ENCODE peak calls at places on chromosomes 2 and 18, in six cellular contexts. One of them, this sample, is unnamed.

GRCh38 chr2:2134037-2134436 is 197.0 kb downstream of the MYT1L start:
- DNase-seq in lower lobe of right lung: no peak
- DNase-seq in OCI-LY7: no peak
- DNase-seq in osteoblast: no peak
- DNase-seq in fibroblast of mammary gland: no peak
- DNase-seq in transverse colon: no peak
- DNase-seq in this sample: no peak

GRCh38 chr2:231189171-231189530 is 9.3 kb upstream of the ARMC9 start:
- DNase-seq in lower lobe of right lung: no peak
- DNase-seq in OCI-LY7: no peak
- DNase-seq in osteoblast: peak
- DNase-seq in fibroblast of mammary gland: no peak
- DNase-seq in transverse colon: no peak
- DNase-seq in this sample: no peak

GRCh38 chr2:20015482-20016083 is 3.1 kb upstream of the MATN3 start:
- DNase-seq in lower lobe of right lung: no peak
- DNase-seq in OCI-LY7: peak
- DNase-seq in osteoblast: peak
- DNase-seq in fibroblast of mammary gland: peak
- DNase-seq in transverse colon: no peak
- DNase-seq in this sample: no peak

GRCh38 chr2:58240595-58240937 is 559 bp downstream of the FANCL start:
- DNase-seq in lower lobe of right lung: no peak
- DNase-seq in OCI-LY7: no peak
- DNase-seq in osteoblast: no peak
- DNase-seq in fibroblast of mammary gland: peak
- DNase-seq in transverse colon: no peak
- DNase-seq in this sample: no peak

GRCh38 chr2:75476778-75477177 is 84.0 kb downstream of the EVA1A start:
- DNase-seq in lower lobe of right lung: no peak
- DNase-seq in OCI-LY7: no peak
- DNase-seq in osteoblast: peak
- DNase-seq in fibroblast of mammary gland: peak
- DNase-seq in transverse colon: no peak
- DNase-seq in this sample: peak

GRCh38 chr2:10977003-10977402 is 65.3 kb downstream of the KCNF1 start:
- DNase-seq in lower lobe of right lung: no peak
- DNase-seq in OCI-LY7: no peak
- DNase-seq in osteoblast: no peak
- DNase-seq in fibroblast of mammary gland: no peak
- DNase-seq in transverse colon: no peak
- DNase-seq in this sample: no peak

GRCh38 chr18:55501594-55502345 is 86.2 kb downstream of the TCF4 start:
- DNase-seq in lower lobe of right lung: no peak
- DNase-seq in OCI-LY7: no peak
- DNase-seq in osteoblast: no peak
- DNase-seq in fibroblast of mammary gland: no peak
- DNase-seq in transverse colon: no peak
- DNase-seq in this sample: no peak

GRCh38 chr2:159557437-159558034 is 58.8 kb downstream of the BAZ2B start:
- DNase-seq in lower lobe of right lung: no peak
- DNase-seq in OCI-LY7: peak
- DNase-seq in osteoblast: no peak
- DNase-seq in fibroblast of mammary gland: peak
- DNase-seq in transverse colon: no peak
- DNase-seq in this sample: no peak

GRCh38 chr2:167069855-167070254 is 181.6 kb downstream of the XIRP2 start:
- DNase-seq in lower lobe of right lung: no peak
- DNase-seq in OCI-LY7: no peak
- DNase-seq in osteoblast: no peak
- DNase-seq in fibroblast of mammary gland: no peak
- DNase-seq in transverse colon: no peak
- DNase-seq in this sample: no peak

GRCh38 chr18:48785686-48786470 is 164.9 kb downstream of the SMAD7 start:
- DNase-seq in lower lobe of right lung: peak
- DNase-seq in OCI-LY7: no peak
- DNase-seq in osteoblast: peak
- DNase-seq in fibroblast of mammary gland: no peak
- DNase-seq in transverse colon: no peak
- DNase-seq in this sample: no peak

GRCh38 chr2:221203138-221203537 is 369.0 kb downstream of the EPHA4 start:
- DNase-seq in lower lobe of right lung: no peak
- DNase-seq in OCI-LY7: peak
- DNase-seq in osteoblast: no peak
- DNase-seq in fibroblast of mammary gland: no peak
- DNase-seq in transverse colon: peak
- DNase-seq in this sample: no peak

GRCh38 chr2:150296795-150297546 is 190.5 kb downstream of the RND3 start:
- DNase-seq in lower lobe of right lung: no peak
- DNase-seq in OCI-LY7: no peak
- DNase-seq in osteoblast: no peak
- DNase-seq in fibroblast of mammary gland: peak
- DNase-seq in transverse colon: no peak
- DNase-seq in this sample: peak

GRCh38 chr2:45953376-45954050 is 302.0 kb downstream of the PRKCE start:
- DNase-seq in lower lobe of right lung: no peak
- DNase-seq in OCI-LY7: no peak
- DNase-seq in osteoblast: no peak
- DNase-seq in fibroblast of mammary gland: no peak
- DNase-seq in transverse colon: no peak
- DNase-seq in this sample: no peak

GRCh38 chr18:7205346-7205745 is 25.5 kb upstream of the LRRC30 start:
- DNase-seq in lower lobe of right lung: no peak
- DNase-seq in OCI-LY7: no peak
- DNase-seq in osteoblast: no peak
- DNase-seq in fibroblast of mammary gland: peak
- DNase-seq in transverse colon: no peak
- DNase-seq in this sample: no peak

GRCh38 chr18:22378672-22379282 is 38.9 kb downstream of the CTAGE1 start:
- DNase-seq in lower lobe of right lung: no peak
- DNase-seq in OCI-LY7: peak
- DNase-seq in osteoblast: no peak
- DNase-seq in fibroblast of mammary gland: peak
- DNase-seq in transverse colon: peak
- DNase-seq in this sample: no peak

GRCh38 chr2:219592721-219593120 is 4.9 kb upstream of the STK11IP start:
- DNase-seq in lower lobe of right lung: no peak
- DNase-seq in OCI-LY7: no peak
- DNase-seq in osteoblast: no peak
- DNase-seq in fibroblast of mammary gland: no peak
- DNase-seq in transverse colon: no peak
- DNase-seq in this sample: no peak

GRCh38 chr2:150601280-150602038 is 114.0 kb upstream of the RND3 start:
- DNase-seq in lower lobe of right lung: no peak
- DNase-seq in OCI-LY7: no peak
- DNase-seq in osteoblast: no peak
- DNase-seq in fibroblast of mammary gland: no peak
- DNase-seq in transverse colon: no peak
- DNase-seq in this sample: no peak

GRCh38 chr2:160372585-160372984 is 121.0 kb downstream of the RBMS1 start:
- DNase-seq in lower lobe of right lung: no peak
- DNase-seq in OCI-LY7: no peak
- DNase-seq in osteoblast: no peak
- DNase-seq in fibroblast of mammary gland: peak
- DNase-seq in transverse colon: no peak
- DNase-seq in this sample: no peak

GRCh38 chr18:44895176-44895798 is 214.6 kb downstream of the SETBP1 start:
- DNase-seq in lower lobe of right lung: no peak
- DNase-seq in OCI-LY7: peak
- DNase-seq in osteoblast: peak
- DNase-seq in fibroblast of mammary gland: peak
- DNase-seq in transverse colon: peak
- DNase-seq in this sample: no peak

GRCh38 chr2:160379399-160379798 is 114.2 kb downstream of the RBMS1 start:
- DNase-seq in lower lobe of right lung: no peak
- DNase-seq in OCI-LY7: no peak
- DNase-seq in osteoblast: no peak
- DNase-seq in fibroblast of mammary gland: peak
- DNase-seq in transverse colon: no peak
- DNase-seq in this sample: peak

GRCh38 chr2:10079192-10079930 is 850 bp downstream of the CYS1 start:
- DNase-seq in lower lobe of right lung: peak
- DNase-seq in OCI-LY7: peak
- DNase-seq in osteoblast: peak
- DNase-seq in fibroblast of mammary gland: peak
- DNase-seq in transverse colon: no peak
- DNase-seq in this sample: peak

GRCh38 chr2:22329097-22329716 is 1055.8 kb upstream of the KLHL29 start:
- DNase-seq in lower lobe of right lung: no peak
- DNase-seq in OCI-LY7: no peak
- DNase-seq in osteoblast: no peak
- DNase-seq in fibroblast of mammary gland: no peak
- DNase-seq in transverse colon: no peak
- DNase-seq in this sample: no peak

GRCh38 chr2:58447586-58447985 is 206.5 kb upstream of the FANCL start:
- DNase-seq in lower lobe of right lung: no peak
- DNase-seq in OCI-LY7: no peak
- DNase-seq in osteoblast: no peak
- DNase-seq in fibroblast of mammary gland: no peak
- DNase-seq in transverse colon: no peak
- DNase-seq in this sample: no peak

GRCh38 chr2:182650704-182651103 is 65.4 kb upstream of the DNAJC10 start:
- DNase-seq in lower lobe of right lung: no peak
- DNase-seq in OCI-LY7: peak
- DNase-seq in osteoblast: peak
- DNase-seq in fibroblast of mammary gland: peak
- DNase-seq in transverse colon: no peak
- DNase-seq in this sample: peak

GRCh38 chr18:28177828-28178635 is 1.1 kb upstream of the CDH2 start:
- DNase-seq in lower lobe of right lung: no peak
- DNase-seq in OCI-LY7: no peak
- DNase-seq in osteoblast: peak
- DNase-seq in fibroblast of mammary gland: peak
- DNase-seq in transverse colon: no peak
- DNase-seq in this sample: no peak

GRCh38 chr2:241219030-241219382 is 30.5 kb downstream of the ANO7 start:
- DNase-seq in lower lobe of right lung: no peak
- DNase-seq in OCI-LY7: no peak
- DNase-seq in osteoblast: no peak
- DNase-seq in fibroblast of mammary gland: no peak
- DNase-seq in transverse colon: no peak
- DNase-seq in this sample: no peak
- H3K4me3 ChIP-seq in lower lobe of right lung: peak
- H3K4me3 ChIP-seq in OCI-LY7: peak
- H3K4me3 ChIP-seq in osteoblast: peak
- H3K4me3 ChIP-seq in fibroblast of mammary gland: peak
- H3K4me3 ChIP-seq in transverse colon: no peak
- H3K4me3 ChIP-seq in this sample: peak

DNA sequence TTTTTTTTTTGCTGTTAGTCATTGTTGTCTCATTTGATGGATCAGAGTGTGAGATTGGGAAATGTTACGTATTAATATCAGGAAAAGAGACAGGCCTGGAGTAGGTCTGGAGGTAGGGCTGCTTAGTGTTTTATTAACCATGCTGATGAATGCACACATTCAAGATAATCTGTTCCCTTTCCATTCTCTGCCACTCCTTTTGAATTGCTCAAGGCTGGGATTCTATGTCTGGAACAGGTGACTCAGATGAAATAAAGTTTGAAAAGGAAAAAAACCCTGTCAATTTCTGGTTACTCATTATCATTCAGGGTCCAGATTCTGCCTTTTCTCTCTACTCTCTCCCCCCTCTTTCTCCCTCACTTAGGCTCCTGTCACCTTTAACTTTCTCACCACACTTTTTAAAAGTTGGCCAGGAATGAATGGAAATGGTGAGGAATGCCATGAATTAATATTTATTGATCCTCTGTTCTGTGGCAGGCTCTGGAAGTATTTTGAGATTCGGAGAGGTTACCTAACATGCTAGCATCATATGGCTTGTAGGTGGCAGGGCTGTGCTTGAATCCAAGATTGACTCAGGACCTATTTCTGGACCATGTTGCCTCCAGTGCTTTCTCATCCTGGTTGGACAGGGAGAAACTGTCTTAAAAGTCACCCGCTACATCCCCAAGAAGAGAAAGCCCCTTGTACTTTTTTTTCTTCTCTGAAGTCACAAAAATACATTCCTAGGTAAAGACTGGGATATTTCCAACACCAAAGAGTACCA is 40.2 kb downstream of the MAP4K4 start:
- DNase-seq in lower lobe of right lung: no peak
- DNase-seq in OCI-LY7: no peak
- DNase-seq in osteoblast: peak
- DNase-seq in fibroblast of mammary gland: peak
- DNase-seq in transverse colon: no peak
- DNase-seq in this sample: no peak
- H3K4me3 ChIP-seq in lower lobe of right lung: no peak
- H3K4me3 ChIP-seq in OCI-LY7: no peak
- H3K4me3 ChIP-seq in osteoblast: no peak
- H3K4me3 ChIP-seq in fibroblast of mammary gland: no peak
- H3K4me3 ChIP-seq in transverse colon: no peak
- H3K4me3 ChIP-seq in this sample: no peak

GRCh38 chr2:38533180-38533579 is 69.5 kb downstream of the HNRNPLL start:
- DNase-seq in lower lobe of right lung: peak
- DNase-seq in OCI-LY7: peak
- DNase-seq in osteoblast: no peak
- DNase-seq in fibroblast of mammary gland: no peak
- DNase-seq in transverse colon: peak
- DNase-seq in this sample: no peak

GRCh38 chr2:38535745-38536506 is 66.8 kb downstream of the HNRNPLL start:
- DNase-seq in lower lobe of right lung: peak
- DNase-seq in OCI-LY7: peak
- DNase-seq in osteoblast: peak
- DNase-seq in fibroblast of mammary gland: peak
- DNase-seq in transverse colon: peak
- DNase-seq in this sample: no peak

GRCh38 chr2:38533757-38534545 is 68.8 kb downstream of the HNRNPLL start:
- DNase-seq in lower lobe of right lung: no peak
- DNase-seq in OCI-LY7: no peak
- DNase-seq in osteoblast: peak
- DNase-seq in fibroblast of mammary gland: no peak
- DNase-seq in transverse colon: no peak
- DNase-seq in this sample: no peak

GRCh38 chr2:38534746-38535403 is 67.9 kb downstream of the HNRNPLL start:
- DNase-seq in lower lobe of right lung: no peak
- DNase-seq in OCI-LY7: no peak
- DNase-seq in osteoblast: no peak
- DNase-seq in fibroblast of mammary gland: peak
- DNase-seq in transverse colon: peak
- DNase-seq in this sample: no peak

DNA sequence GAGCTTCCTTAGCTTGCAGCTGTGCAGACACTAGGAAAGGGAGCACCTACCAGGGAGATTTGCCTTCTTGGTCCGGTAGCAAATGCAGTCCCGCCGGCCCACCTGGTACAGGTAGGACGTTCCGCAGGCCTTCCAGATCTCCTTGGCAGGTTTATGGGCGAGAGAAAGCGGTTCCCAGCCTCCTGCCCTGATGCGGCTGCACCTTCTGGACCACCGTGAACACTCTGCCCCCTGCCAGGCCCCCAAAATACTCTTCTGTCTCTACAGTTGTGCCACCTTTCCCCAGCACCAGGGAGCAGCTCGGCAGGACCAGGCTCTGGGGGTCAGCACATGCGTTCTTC is 67.4 kb downstream of the HNRNPLL start:
- DNase-seq in lower lobe of right lung: no peak
- DNase-seq in OCI-LY7: no peak
- DNase-seq in osteoblast: no peak
- DNase-seq in fibroblast of mammary gland: no peak
- DNase-seq in transverse colon: no peak
- DNase-seq in this sample: no peak
- H3K4me3 ChIP-seq in lower lobe of right lung: peak
- H3K4me3 ChIP-seq in OCI-LY7: no peak
- H3K4me3 ChIP-seq in osteoblast: peak
- H3K4me3 ChIP-seq in fibroblast of mammary gland: no peak
- H3K4me3 ChIP-seq in transverse colon: peak
- H3K4me3 ChIP-seq in this sample: no peak

GRCh38 chr2:170696006-170696405 is 19.1 kb upstream of the SP5 start:
- DNase-seq in lower lobe of right lung: no peak
- DNase-seq in OCI-LY7: no peak
- DNase-seq in osteoblast: no peak
- DNase-seq in fibroblast of mammary gland: no peak
- DNase-seq in transverse colon: no peak
- DNase-seq in this sample: peak
- H3K4me3 ChIP-seq in lower lobe of right lung: no peak
- H3K4me3 ChIP-seq in OCI-LY7: no peak
- H3K4me3 ChIP-seq in osteoblast: no peak
- H3K4me3 ChIP-seq in fibroblast of mammary gland: no peak
- H3K4me3 ChIP-seq in transverse colon: no peak
- H3K4me3 ChIP-seq in this sample: no peak

This sample was measured in skeletal muscle cell.